ENCODE peak calls at places on chromosomes 11 and 22, in four cellular contexts. E, C, Z and Y are unnamed samples.

GRCh38 chr22:41526802-41527799 is 17.2 kb downstream of the POLR3H start:
- DNase-seq in C (peak; percentile 27), E (peak; percentile 64), Z (peak; percentile 63), Y (peak; percentile 90)

GRCh38 chr11:66768088-66768521 is 39.1 kb upstream of the SPTBN2 start:
- DNase-seq in E (no peak), C (no peak), Z (no peak), Y (no peak)

GRCh38 chr11:1774886-1775285 is 11.2 kb upstream of the CTSD start:
- DNase-seq in C (no peak), Z (no peak), E (no peak), Y (no peak)

GRCh38 chr11:69131644-69132300 is 24.0 kb upstream of the SMIM38 start:
- DNase-seq in E (no peak), Z (no peak), C (no peak), Y (no peak)

GRCh38 chr11:108616549-108616948 is 23.0 kb upstream of the EXPH5 start:
- DNase-seq in C (no peak), Z (no peak), E (no peak), Y (no peak)

GRCh38 chr11:98289592-98289991 is 731.2 kb upstream of the CNTN5 start:
- DNase-seq in C (no peak), Z (no peak), E (no peak), Y (no peak)

GRCh38 chr22:33272180-33272579 is 214.0 kb upstream of the SYN3 start:
- DNase-seq in C (no peak), E (no peak), Z (no peak), Y (no peak)

GRCh38 chr11:66857927-66858185 is 992 bp downstream of the LRFN4 start:
- DNase-seq in E (no peak), Z (no peak), C (no peak), Y (no peak)

GRCh38 chr22:30864441-30865420 is 103.8 kb downstream of the MORC2 start:
- DNase-seq in E (no peak), Z (no peak), C (no peak), Y (no peak)

GRCh38 chr22:45263790-45264269 is 20.9 kb upstream of the UPK3A start:
- DNase-seq in C (peak; percentile 7), E (no peak), Z (no peak), Y (peak; percentile 78)

GRCh38 chr11:118552341-118552740 is 13.4 kb downstream of the IFT46 start:
- DNase-seq in C (no peak), Z (no peak), E (no peak), Y (no peak)

GRCh38 chr11:78338138-78338537 is 79.5 kb downstream of the GAB2 start:
- DNase-seq in C (peak; percentile 40), Z (no peak), E (no peak), Y (no peak)

GRCh38 chr11:32056445-32056844 is 34.4 kb upstream of the RCN1 start:
- DNase-seq in Z (no peak), E (no peak), C (peak; percentile 76), Y (no peak)